ENCODE peak calls at places on chromosomes 12 and 14, in eight cellular contexts. W, K, B, R, U, L, D and X are unnamed samples. For H3K4me1, the result is how much of the 10 kb centered on the place peaks cover.

GRCh38 chr12:56158926-56159461 is 835 bp downstream of the MYL6 start:
- ATAC-seq in W (peak), K (peak), B (peak), R (peak), U (peak), L (peak), D (peak), X (peak)

GRCh38 chr12:3262466-3262865 is 185.3 kb downstream of the TSPAN9 start:
- ATAC-seq in W (no peak), K (no peak), B (peak), R (no peak), U (no peak), L (no peak), D (no peak), X (no peak)

GRCh38 chr14:31297701-31298344 is 90.2 kb upstream of the HECTD1 start:
- ATAC-seq in W (no peak), K (no peak), B (no peak), R (no peak), U (no peak), L (peak), D (no peak), X (no peak)

GRCh38 chr14:22614240-22614799 is 16.2 kb downstream of the ABHD4 start:
- ATAC-seq in W (peak), K (peak), B (peak), R (peak), U (peak), L (peak), D (peak), X (peak)

GRCh38 chr14:59154383-59154782 is 34.1 kb upstream of the DAAM1 start:
- ATAC-seq in W (no peak), K (no peak), B (no peak), R (no peak), U (no peak), L (no peak), D (no peak), X (no peak)

GRCh38 chr12:98998697-98999299 is 353.7 kb downstream of the APAF1 start:
- ATAC-seq in W (peak), K (peak), B (peak), R (peak), U (peak), L (peak), D (peak), X (no peak)

GRCh38 chr14:79064200-79064599 is 894.0 kb downstream of the NRXN3 start:
- ATAC-seq in W (peak), K (no peak), B (no peak), R (no peak), U (no peak), L (no peak), D (no peak), X (no peak)

GRCh38 chr12:93425736-93426363 is 15.9 kb downstream of the UBE2N start:
- ATAC-seq in W (no peak), K (no peak), B (no peak), R (no peak), U (no peak), L (no peak), D (no peak), X (no peak)

GRCh38 chr12:80107221-80107620 is 7.9 kb downstream of the OTOGL start:
- ATAC-seq in W (no peak), K (no peak), B (no peak), R (no peak), U (no peak), L (no peak), D (no peak), X (no peak)

GRCh38 chr14:59463773-59464650 is 1.2 kb downstream of the GPR135 start:
- ATAC-seq in W (no peak), K (peak), B (peak), R (peak), U (no peak), L (peak), D (no peak), X (no peak)

GRCh38 chr12:8483081-8483479 is 27.3 kb downstream of the CLEC6A start:
- ATAC-seq in W (peak), K (no peak), B (no peak), R (no peak), U (no peak), L (no peak), D (peak), X (no peak)

GRCh38 chr12:74482115-74482514 is 55.5 kb upstream of the ATXN7L3B start:
- ATAC-seq in W (no peak), K (no peak), B (no peak), R (no peak), U (no peak), L (no peak), D (no peak), X (no peak)

GRCh38 chr12:6450869-6451347 is 934 bp upstream of the TAPBPL start:
- ATAC-seq in W (no peak), K (peak), B (no peak), R (no peak), U (no peak), L (no peak), D (no peak), X (no peak)

GRCh38 chr12:128137140-128137539 is 129.8 kb upstream of the TMEM132C start:
- ATAC-seq in W (no peak), K (no peak), B (no peak), R (no peak), U (no peak), L (no peak), D (no peak), X (no peak)

GRCh38 chr12:103884316-103884715 is 43.3 kb upstream of the NT5DC3 start:
- ATAC-seq in W (no peak), K (peak), B (no peak), R (no peak), U (peak), L (no peak), D (no peak), X (no peak)

DNA sequence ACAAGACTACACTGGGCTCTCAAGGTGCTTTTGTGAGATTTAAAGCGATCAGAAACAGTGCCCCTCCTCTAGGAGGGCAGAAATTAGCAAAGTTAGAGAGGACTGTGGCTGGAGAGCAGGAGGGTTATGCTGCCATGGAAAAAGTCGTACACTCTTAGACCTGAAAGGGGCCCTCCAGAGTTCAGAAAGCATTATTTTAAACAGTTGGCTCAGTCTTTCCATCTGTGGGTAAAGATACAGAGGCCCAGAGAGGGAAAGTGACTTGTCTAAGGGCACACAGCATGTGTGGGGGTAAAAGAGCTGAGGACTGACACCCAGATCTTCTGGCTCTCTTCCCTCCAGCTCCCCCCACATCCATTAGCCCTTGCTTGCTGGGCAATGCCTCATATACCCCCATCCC is 47.1 kb downstream of the FOXN4 start:
- ATAC-seq in W (no peak), K (no peak), B (no peak), R (no peak), U (no peak), L (no peak), D (no peak), X (no peak)
- TF ChIP-seq CTCF in W (no peak), K (no peak), B (no peak), R (no peak), U (no peak), L (no peak), D (no peak), X (no peak)

DNA sequence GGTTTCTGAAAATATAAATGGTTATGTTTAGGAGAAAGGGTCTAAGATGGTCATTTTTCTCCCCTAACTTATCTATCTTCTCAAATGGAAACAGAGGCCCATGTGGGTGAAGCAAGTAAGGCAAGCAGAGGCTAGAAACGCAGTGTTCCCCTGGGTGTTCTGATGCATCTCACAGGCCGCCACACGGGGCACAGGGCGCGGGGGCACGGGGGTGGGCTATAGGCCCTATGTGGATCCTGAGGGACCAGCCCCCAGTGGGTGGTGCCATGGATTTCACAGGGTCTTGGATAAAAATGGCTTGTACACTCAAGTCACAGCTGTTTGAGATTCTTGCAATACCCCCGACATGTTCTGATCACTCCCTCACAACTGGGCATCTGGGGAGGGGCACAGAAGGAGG is 17.7 kb downstream of the ACTN1 start:
- ATAC-seq in W (no peak), K (no peak), B (no peak), R (no peak), U (no peak), L (no peak), D (no peak), X (no peak)
- H3K27ac ChIP-seq in W (no peak), K (no peak), B (no peak), R (peak), U (no peak), L (no peak), D (no peak), X (peak)

DNA sequence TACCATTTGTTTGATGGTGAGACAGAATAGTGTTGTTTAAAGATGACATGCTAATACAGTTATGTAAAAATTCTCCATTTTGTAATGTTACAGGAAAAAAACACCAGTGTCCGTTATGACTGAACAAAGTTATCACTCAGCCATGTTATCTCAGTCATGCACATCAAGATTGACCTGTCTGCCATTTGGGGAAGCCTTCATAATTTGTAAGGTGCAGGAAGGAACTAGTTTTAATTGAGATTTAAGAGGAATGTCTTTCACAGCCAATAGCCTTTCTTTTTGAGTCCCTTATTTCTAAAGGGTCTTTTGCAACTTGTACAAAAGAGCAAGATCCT is 432.2 kb downstream of the RAD51B start:
- ATAC-seq in W (no peak), K (no peak), B (no peak), R (no peak), U (no peak), L (no peak), D (no peak), X (no peak)
- H3K4me1 ChIP-seq in W (half or more), K (under half), B (half or more), R (half or more), U (half or more), L (half or more), D (under half), X (under half)

GRCh38 chr12:12890815-12891645 is at the start of gene GPRC5A:
- ATAC-seq in W (peak), K (peak), B (peak), R (peak), U (peak), L (peak), D (peak), X (peak)
- TF ChIP-seq CTCF in W (peak), K (no peak), B (no peak), R (peak), U (peak), L (peak), D (no peak), X (no peak)

DNA sequence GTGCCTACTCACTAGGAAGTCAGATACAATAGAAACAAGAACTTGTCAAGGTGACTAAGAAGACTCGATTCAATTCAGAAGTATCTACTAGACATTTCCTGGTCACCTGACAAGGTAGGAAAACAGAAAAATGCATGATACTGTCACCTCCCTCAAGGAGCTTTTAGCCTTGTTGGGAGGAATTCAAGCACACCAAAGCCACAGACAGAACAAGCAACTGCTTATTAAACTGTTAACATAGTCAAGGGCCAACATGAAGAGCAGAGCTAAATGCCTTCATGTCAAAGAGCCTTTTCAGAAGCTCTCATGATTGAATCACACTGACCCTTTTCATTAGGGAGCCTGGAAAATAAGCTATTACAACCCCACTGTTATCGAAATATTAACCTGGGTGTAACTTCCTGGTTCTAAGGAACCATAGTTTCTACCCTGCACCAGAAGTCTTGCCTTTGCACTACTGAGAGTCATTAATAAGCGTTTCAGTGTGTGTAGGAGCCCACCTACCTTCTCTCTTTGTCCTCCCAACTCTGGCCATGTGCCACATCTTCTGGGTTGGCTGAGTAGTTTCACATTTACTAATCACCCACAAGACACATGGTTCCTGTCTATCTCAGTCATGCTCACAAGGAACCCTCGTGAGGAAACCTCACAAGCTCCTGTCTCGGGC is 31.0 kb upstream of the LGALS3 start:
- ATAC-seq in W (peak), K (peak), B (no peak), R (no peak), U (no peak), L (no peak), D (peak), X (no peak)
- H3K27ac ChIP-seq in W (peak), K (peak), B (peak), R (no peak), U (no peak), L (no peak), D (peak), X (peak)